ENCODE peak calls at places on chromosomes 1 and 21, in ten cellular contexts. One of them, this sample, is unnamed.

GRCh38 chr1:81803423-81804103 is 2.8 kb downstream of the ADGRL2 start:
- DNase-seq in heart left ventricle: no peak
- DNase-seq in lower leg skin: no peak
- DNase-seq in sigmoid colon: no peak
- DNase-seq in breast epithelium: no peak
- DNase-seq in adrenal gland: no peak
- DNase-seq in GM12892: no peak
- DNase-seq in H1: no peak
- DNase-seq in gastrocnemius medialis: no peak
- DNase-seq in stomach: no peak
- DNase-seq in this sample: no peak

GRCh38 chr1:169106921-169107672 is 607 bp downstream of the ATP1B1 start:
- DNase-seq in breast epithelium: no peak
- DNase-seq in adrenal gland: peak; percentile 48
- DNase-seq in gastrocnemius medialis: no peak
- DNase-seq in lower leg skin: no peak
- DNase-seq in GM12892: no peak
- DNase-seq in sigmoid colon: no peak
- DNase-seq in heart left ventricle: peak; percentile 33
- DNase-seq in H1: peak; percentile 54
- DNase-seq in stomach: no peak
- DNase-seq in this sample: no peak

GRCh38 chr1:11943619-11944018 is 9.1 kb downstream of the PLOD1 start:
- DNase-seq in H1: no peak
- DNase-seq in heart left ventricle: no peak
- DNase-seq in gastrocnemius medialis: no peak
- DNase-seq in stomach: no peak
- DNase-seq in GM12892: no peak
- DNase-seq in lower leg skin: no peak
- DNase-seq in sigmoid colon: no peak
- DNase-seq in breast epithelium: no peak
- DNase-seq in adrenal gland: no peak
- DNase-seq in this sample: no peak

GRCh38 chr1:162108426-162108825 is 38.9 kb downstream of the NOS1AP start:
- DNase-seq in heart left ventricle: no peak
- DNase-seq in lower leg skin: no peak
- DNase-seq in adrenal gland: no peak
- DNase-seq in H1: no peak
- DNase-seq in sigmoid colon: no peak
- DNase-seq in stomach: no peak
- DNase-seq in gastrocnemius medialis: no peak
- DNase-seq in breast epithelium: no peak
- DNase-seq in GM12892: no peak
- DNase-seq in this sample: no peak

GRCh38 chr1:204544321-204544720 is 28.1 kb downstream of the MDM4 start:
- DNase-seq in GM12892: no peak
- DNase-seq in gastrocnemius medialis: no peak
- DNase-seq in lower leg skin: no peak
- DNase-seq in breast epithelium: no peak
- DNase-seq in stomach: no peak
- DNase-seq in sigmoid colon: no peak
- DNase-seq in adrenal gland: no peak
- DNase-seq in H1: no peak
- DNase-seq in heart left ventricle: no peak
- DNase-seq in this sample: no peak

GRCh38 chr21:41817228-41817627 is 50.4 kb upstream of the RIPK4 start:
- DNase-seq in GM12892: peak; percentile 65
- DNase-seq in breast epithelium: peak; percentile 65
- DNase-seq in H1: peak; percentile 61
- DNase-seq in gastrocnemius medialis: no peak
- DNase-seq in heart left ventricle: no peak
- DNase-seq in adrenal gland: peak; percentile 67
- DNase-seq in sigmoid colon: peak; percentile 67
- DNase-seq in lower leg skin: peak; percentile 39
- DNase-seq in stomach: peak; percentile 74
- DNase-seq in this sample: peak; percentile 48

GRCh38 chr21:46605759-46606426 is 1.0 kb upstream of the S100B start:
- DNase-seq in H1: no peak
- DNase-seq in breast epithelium: no peak
- DNase-seq in stomach: peak; percentile 45
- DNase-seq in adrenal gland: no peak
- DNase-seq in heart left ventricle: peak; percentile 49
- DNase-seq in lower leg skin: peak; percentile 38
- DNase-seq in gastrocnemius medialis: no peak
- DNase-seq in GM12892: peak; percentile 53
- DNase-seq in sigmoid colon: no peak
- DNase-seq in this sample: no peak

GRCh38 chr1:205514211-205515142 is 10.0 kb downstream of the CDK18 start:
- DNase-seq in lower leg skin: no peak
- DNase-seq in GM12892: no peak
- DNase-seq in adrenal gland: no peak
- DNase-seq in sigmoid colon: no peak
- DNase-seq in stomach: no peak
- DNase-seq in H1: no peak
- DNase-seq in gastrocnemius medialis: no peak
- DNase-seq in heart left ventricle: no peak
- DNase-seq in breast epithelium: no peak
- DNase-seq in this sample: no peak

GRCh38 chr1:229640455-229640854 is 14.4 kb downstream of the URB2 start:
- DNase-seq in lower leg skin: no peak
- DNase-seq in gastrocnemius medialis: no peak
- DNase-seq in breast epithelium: no peak
- DNase-seq in GM12892: no peak
- DNase-seq in sigmoid colon: no peak
- DNase-seq in heart left ventricle: no peak
- DNase-seq in adrenal gland: no peak
- DNase-seq in H1: no peak
- DNase-seq in stomach: no peak
- DNase-seq in this sample: no peak

GRCh38 chr1:97883823-97884222 is 37.0 kb downstream of the DPYD start:
- DNase-seq in H1: no peak
- DNase-seq in stomach: no peak
- DNase-seq in lower leg skin: no peak
- DNase-seq in GM12892: no peak
- DNase-seq in breast epithelium: no peak
- DNase-seq in gastrocnemius medialis: no peak
- DNase-seq in adrenal gland: no peak
- DNase-seq in sigmoid colon: no peak
- DNase-seq in heart left ventricle: no peak
- DNase-seq in this sample: no peak

GRCh38 chr1:97886199-97886598 is 34.6 kb downstream of the DPYD start:
- DNase-seq in lower leg skin: no peak
- DNase-seq in heart left ventricle: no peak
- DNase-seq in sigmoid colon: no peak
- DNase-seq in adrenal gland: no peak
- DNase-seq in stomach: no peak
- DNase-seq in gastrocnemius medialis: no peak
- DNase-seq in H1: no peak
- DNase-seq in breast epithelium: no peak
- DNase-seq in GM12892: no peak
- DNase-seq in this sample: no peak
- TF ChIP-seq POLR2A in lower leg skin: no peak
- TF ChIP-seq POLR2A in heart left ventricle: no peak
- TF ChIP-seq POLR2A in sigmoid colon: no peak
- TF ChIP-seq POLR2A in adrenal gland: no peak
- TF ChIP-seq POLR2A in stomach: no peak
- TF ChIP-seq POLR2A in gastrocnemius medialis: no peak
- TF ChIP-seq POLR2A in H1: no peak
- TF ChIP-seq POLR2A in breast epithelium: no peak
- TF ChIP-seq POLR2A in GM12892: no peak
- TF ChIP-seq POLR2A in this sample: no peak

GRCh38 chr1:3456449-3456963 is 2.0 kb downstream of the ARHGEF16 start:
- DNase-seq in GM12892: no peak
- DNase-seq in sigmoid colon: no peak
- DNase-seq in breast epithelium: no peak
- DNase-seq in adrenal gland: no peak
- DNase-seq in heart left ventricle: no peak
- DNase-seq in H1: no peak
- DNase-seq in lower leg skin: no peak
- DNase-seq in gastrocnemius medialis: no peak
- DNase-seq in stomach: peak; percentile 71
- DNase-seq in this sample: no peak
- TF ChIP-seq POLR2A in GM12892: no peak
- TF ChIP-seq POLR2A in sigmoid colon: no peak
- TF ChIP-seq POLR2A in breast epithelium: no peak
- TF ChIP-seq POLR2A in adrenal gland: no peak
- TF ChIP-seq POLR2A in heart left ventricle: no peak
- TF ChIP-seq POLR2A in H1: no peak
- TF ChIP-seq POLR2A in lower leg skin: no peak
- TF ChIP-seq POLR2A in gastrocnemius medialis: no peak
- TF ChIP-seq POLR2A in stomach: no peak
- TF ChIP-seq POLR2A in this sample: no peak

GRCh38 chr1:203325004-203325417 is 19.7 kb downstream of the BTG2 start:
- DNase-seq in breast epithelium: no peak
- DNase-seq in adrenal gland: no peak
- DNase-seq in heart left ventricle: no peak
- DNase-seq in H1: peak; percentile 48
- DNase-seq in stomach: no peak
- DNase-seq in sigmoid colon: no peak
- DNase-seq in GM12892: peak; percentile 62
- DNase-seq in gastrocnemius medialis: no peak
- DNase-seq in lower leg skin: no peak
- DNase-seq in this sample: no peak

GRCh38 chr1:203328714-203329122 is 22.2 kb downstream of the FMOD start:
- DNase-seq in sigmoid colon: no peak
- DNase-seq in stomach: peak; percentile 87
- DNase-seq in GM12892: no peak
- DNase-seq in heart left ventricle: no peak
- DNase-seq in H1: no peak
- DNase-seq in lower leg skin: no peak
- DNase-seq in breast epithelium: no peak
- DNase-seq in gastrocnemius medialis: no peak
- DNase-seq in adrenal gland: no peak
- DNase-seq in this sample: no peak

GRCh38 chr1:203327684-203328457 is 22.6 kb downstream of the BTG2 start:
- DNase-seq in heart left ventricle: peak; percentile 62
- DNase-seq in breast epithelium: no peak
- DNase-seq in lower leg skin: peak; percentile 59
- DNase-seq in gastrocnemius medialis: peak; percentile 53
- DNase-seq in sigmoid colon: no peak
- DNase-seq in GM12892: peak; percentile 58
- DNase-seq in H1: no peak
- DNase-seq in stomach: peak; percentile 66
- DNase-seq in adrenal gland: no peak
- DNase-seq in this sample: no peak

GRCh38 chr1:203325418-203326091 is 20.2 kb downstream of the BTG2 start:
- DNase-seq in gastrocnemius medialis: peak; percentile 46
- DNase-seq in heart left ventricle: peak; percentile 78
- DNase-seq in adrenal gland: no peak
- DNase-seq in stomach: peak; percentile 86
- DNase-seq in lower leg skin: peak; percentile 59
- DNase-seq in sigmoid colon: peak; percentile 86
- DNase-seq in GM12892: peak; percentile 54
- DNase-seq in H1: peak; percentile 51
- DNase-seq in breast epithelium: no peak
- DNase-seq in this sample: no peak

GRCh38 chr1:203326830-203327683 is 21.7 kb downstream of the BTG2 start:
- DNase-seq in H1: peak; percentile 94
- DNase-seq in heart left ventricle: peak; percentile 96
- DNase-seq in gastrocnemius medialis: peak; percentile 86
- DNase-seq in GM12892: peak; percentile 91
- DNase-seq in breast epithelium: peak; percentile 93
- DNase-seq in lower leg skin: peak; percentile 90
- DNase-seq in adrenal gland: peak; percentile 95
- DNase-seq in sigmoid colon: peak; percentile 97
- DNase-seq in stomach: peak; percentile 97
- DNase-seq in this sample: peak; percentile 93
- TF ChIP-seq POLR2A in H1: peak; percentile 29
- TF ChIP-seq POLR2A in heart left ventricle: peak; percentile 53
- TF ChIP-seq POLR2A in gastrocnemius medialis: peak; percentile 39
- TF ChIP-seq POLR2A in GM12892: peak; percentile 25
- TF ChIP-seq POLR2A in breast epithelium: peak; percentile 69
- TF ChIP-seq POLR2A in lower leg skin: no peak
- TF ChIP-seq POLR2A in adrenal gland: peak; percentile 83
- TF ChIP-seq POLR2A in sigmoid colon: peak; percentile 53
- TF ChIP-seq POLR2A in stomach: peak; percentile 36
- TF ChIP-seq POLR2A in this sample: peak; percentile 79

DNA sequence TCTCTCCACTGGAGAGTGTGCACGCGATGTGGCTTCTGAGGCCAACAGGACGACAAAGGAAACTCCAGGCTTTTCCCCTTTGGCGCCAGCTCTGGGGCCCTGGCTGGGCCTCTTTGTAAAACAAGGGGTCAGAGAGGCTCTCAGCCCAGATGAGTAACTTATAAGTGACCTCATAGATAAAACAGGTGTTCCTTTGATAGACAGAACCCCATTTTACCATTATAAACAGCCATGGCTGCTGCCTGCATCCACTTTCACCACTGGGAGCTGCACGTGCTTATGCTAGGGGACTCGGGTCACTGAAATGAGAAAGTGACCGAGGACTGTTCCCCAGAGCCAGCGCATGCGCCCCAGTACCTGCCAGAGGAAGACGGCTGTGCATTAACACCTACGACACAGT is 12.5 kb downstream of the RNF207 start:
- DNase-seq in GM12892: no peak
- DNase-seq in gastrocnemius medialis: no peak
- DNase-seq in sigmoid colon: no peak
- DNase-seq in lower leg skin: no peak
- DNase-seq in H1: no peak
- DNase-seq in heart left ventricle: no peak
- DNase-seq in adrenal gland: no peak
- DNase-seq in breast epithelium: no peak
- DNase-seq in stomach: no peak
- DNase-seq in this sample: no peak
- TF ChIP-seq POLR2A in GM12892: no peak
- TF ChIP-seq POLR2A in gastrocnemius medialis: no peak
- TF ChIP-seq POLR2A in sigmoid colon: no peak
- TF ChIP-seq POLR2A in lower leg skin: no peak
- TF ChIP-seq POLR2A in H1: no peak
- TF ChIP-seq POLR2A in heart left ventricle: no peak
- TF ChIP-seq POLR2A in adrenal gland: no peak
- TF ChIP-seq POLR2A in breast epithelium: no peak
- TF ChIP-seq POLR2A in stomach: no peak
- TF ChIP-seq POLR2A in this sample: no peak

DNA sequence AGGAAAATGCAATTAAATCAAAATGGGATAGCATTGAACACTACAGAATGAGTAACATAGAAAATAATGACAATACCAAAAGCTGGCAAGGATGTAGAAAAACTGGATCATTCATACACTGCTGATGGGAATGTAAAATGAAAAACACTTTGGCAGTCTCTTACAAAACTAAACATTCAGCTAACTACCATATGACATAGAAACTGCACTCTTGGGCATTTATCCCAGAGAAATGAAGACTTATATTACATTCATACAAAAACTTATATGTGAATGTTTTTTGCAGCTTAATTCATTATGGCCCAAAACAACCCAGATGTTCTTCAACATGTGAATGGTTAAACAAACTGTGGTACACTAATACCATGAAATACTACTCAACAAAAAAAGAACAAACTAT is 66.4 kb downstream of the ANKRD13C start:
- DNase-seq in stomach: no peak
- DNase-seq in GM12892: no peak
- DNase-seq in lower leg skin: no peak
- DNase-seq in adrenal gland: no peak
- DNase-seq in gastrocnemius medialis: no peak
- DNase-seq in breast epithelium: no peak
- DNase-seq in sigmoid colon: no peak
- DNase-seq in heart left ventricle: no peak
- DNase-seq in H1: no peak
- DNase-seq in this sample: no peak
- TF ChIP-seq POLR2A in stomach: no peak
- TF ChIP-seq POLR2A in GM12892: no peak
- TF ChIP-seq POLR2A in lower leg skin: no peak
- TF ChIP-seq POLR2A in adrenal gland: no peak
- TF ChIP-seq POLR2A in gastrocnemius medialis: no peak
- TF ChIP-seq POLR2A in breast epithelium: no peak
- TF ChIP-seq POLR2A in sigmoid colon: no peak
- TF ChIP-seq POLR2A in heart left ventricle: no peak
- TF ChIP-seq POLR2A in H1: no peak
- TF ChIP-seq POLR2A in this sample: no peak

This sample was measured in uterus.